ENCODE peak calls at places on chromosomes 12 and 14, in six cellular contexts. Y, P, B, H, M and R are unnamed samples.

GRCh38 chr14:91830777-91831176 is 36.6 kb downstream of the TC2N start:
- DNase-seq in B (no peak), Y (no peak), P (no peak), H (no peak), M (no peak), R (no peak)

GRCh38 chr12:123223241-123223668 is 9.7 kb downstream of the MPHOSPH9 start:
- DNase-seq in M (no peak), H (no peak), P (no peak), B (no peak), Y (no peak), R (no peak)

GRCh38 chr14:92207012-92207927 is 85.5 kb downstream of the CPSF2 start:
- DNase-seq in Y (no peak), H (no peak), M (no peak), B (no peak), P (no peak), R (no peak)

GRCh38 chr14:100076630-100077029 is 11.4 kb downstream of the EVL start:
- DNase-seq in H (peak), Y (peak), B (peak), P (no peak), M (no peak), R (no peak)

GRCh38 chr12:122819209-122819805 is 15.9 kb upstream of the HIP1R start:
- DNase-seq in M (no peak), Y (no peak), H (no peak), B (no peak), P (no peak), R (no peak)

GRCh38 chr14:67941456-67942018 is 122.0 kb downstream of the RAD51B start:
- DNase-seq in P (no peak), H (peak), Y (no peak), M (no peak), B (no peak), R (no peak)

GRCh38 chr14:24059841-24060388 is 8.1 kb downstream of the CARMIL3 start:
- DNase-seq in B (no peak), M (no peak), H (no peak), P (no peak), Y (peak), R (no peak)

GRCh38 chr14:90460136-90460535 is 63.3 kb downstream of the CALM1 start:
- DNase-seq in B (no peak), Y (no peak), M (no peak), P (no peak), H (no peak), R (no peak)

GRCh38 chr14:44453433-44454171 is 53.5 kb downstream of the FSCB start:
- DNase-seq in B (no peak), H (peak), M (no peak), P (no peak), Y (no peak), R (no peak)

GRCh38 chr14:89911018-89911919 is 43.3 kb downstream of the EFCAB11 start:
- DNase-seq in P (no peak), Y (no peak), B (no peak), M (no peak), H (no peak), R (no peak)

GRCh38 chr12:76259660-76260389 is 88.4 kb downstream of the BBS10 start:
- DNase-seq in Y (no peak), H (peak), B (peak), P (no peak), M (no peak), R (peak)

GRCh38 chr14:98244966-98245569 is 1026.9 kb downstream of the BCL11B start:
- DNase-seq in H (no peak), B (no peak), P (no peak), Y (no peak), M (no peak), R (no peak)

GRCh38 chr14:104331871-104332605 is 193.7 kb downstream of the KIF26A start:
- DNase-seq in P (no peak), M (peak), Y (no peak), H (no peak), B (no peak), R (no peak)

GRCh38 chr12:104122298-104122697 is 15.7 kb downstream of the NFYB start:
- DNase-seq in H (no peak), M (no peak), Y (no peak), B (no peak), P (no peak), R (no peak)

GRCh38 chr12:72141381-72141780 is 130.8 kb upstream of the TRHDE start:
- DNase-seq in P (no peak), H (peak), M (no peak), Y (no peak), B (no peak), R (no peak)